ENCODE peak calls at places on chromosome 3, in five cellular contexts. L is pancreas, Y is hepatocyte, E is tibial artery, Q is uterus. T is an unnamed sample. For H3K4me1, the result is how much of the 10 kb centered on the place peaks cover.

GRCh38 chr3:172202797-172203196 is 163.4 kb downstream of the FNDC3B start:
- DNase-seq in L (no peak), Y (no peak), E (no peak), Q (no peak), T (no peak)

GRCh38 chr3:142152349-142152748 is 3.0 kb upstream of the TFDP2 start:
- DNase-seq in L (no peak), Y (peak), E (no peak), Q (no peak), T (no peak)

GRCh38 chr3:113912551-113913246 is 35.1 kb upstream of the ZDHHC23 start:
- DNase-seq in L (no peak), Y (peak), E (no peak), Q (peak), T (peak)

GRCh38 chr3:3603351-3603750 is 195.9 kb upstream of the LRRN1 start:
- DNase-seq in L (no peak), Y (no peak), E (no peak), Q (no peak), T (peak)

GRCh38 chr3:140092883-140093536 is 158.0 kb downstream of the CLSTN2 start:
- DNase-seq in L (no peak), Y (no peak), E (no peak), Q (no peak), T (no peak)

GRCh38 chr3:79521221-79521848 is 246.5 kb downstream of the ROBO1 start:
- DNase-seq in L (no peak), Y (peak), E (no peak), Q (no peak), T (no peak)

GRCh38 chr3:197154-197855 is 742 bp downstream of the CHL1 start:
- DNase-seq in L (peak), Y (peak), E (no peak), Q (no peak), T (no peak)

GRCh38 chr3:50258979-50259378 is 10.0 kb upstream of the SEMA3B start:
- DNase-seq in L (no peak), Y (no peak), E (no peak), Q (no peak), T (no peak)

GRCh38 chr3:43296565-43296964 is 10.2 kb downstream of the SNRK start:
- DNase-seq in L (no peak), Y (no peak), E (peak), Q (no peak), T (no peak)

GRCh38 chr3:161389445-161390036 is 18.2 kb upstream of the SPTSSB start:
- DNase-seq in L (no peak), Y (no peak), E (no peak), Q (no peak), T (no peak)

GRCh38 chr3:193928354-193929209 is 207.4 kb upstream of the HES1 start:
- DNase-seq in L (no peak), Y (peak), E (no peak), Q (no peak), T (peak)

GRCh38 chr3:48548165-48548564 is 8.4 kb downstream of the PFKFB4 start:
- DNase-seq in L (no peak), Y (no peak), E (no peak), Q (peak), T (no peak)

DNA sequence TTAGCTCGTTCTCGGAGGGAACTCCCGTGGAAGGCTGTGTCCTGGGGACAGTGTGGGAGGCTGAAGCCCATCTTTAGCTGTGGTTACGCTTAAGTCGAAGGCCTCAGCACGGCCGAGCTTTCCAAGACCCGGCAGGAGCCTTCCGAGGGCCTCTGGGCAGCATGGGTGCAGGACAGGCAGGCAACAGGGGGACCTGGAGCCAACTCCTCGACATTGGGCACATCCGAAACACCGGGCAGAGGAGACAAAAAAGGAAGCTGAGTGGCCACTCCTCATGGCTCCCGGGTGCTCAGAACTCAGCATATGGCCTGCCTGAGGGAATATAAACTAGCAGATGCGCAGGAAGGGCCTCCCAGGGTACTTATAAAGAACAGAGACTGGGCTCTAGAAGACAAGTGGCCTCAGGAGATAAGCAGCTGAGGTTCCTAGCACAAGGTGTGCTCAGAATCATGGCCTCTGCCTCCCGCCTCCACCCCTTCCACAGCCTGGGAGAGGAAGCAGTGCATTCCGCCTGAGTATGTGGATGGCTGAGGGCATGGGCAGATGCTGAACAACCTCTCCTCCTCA is 34.1 kb downstream of the ABTB1 start:
- DNase-seq in L (no peak), Y (no peak), E (no peak), Q (peak), T (no peak)
- H3K4me1 ChIP-seq in L (under half), Y (under half), E (half or more), Q (under half), T (under half)

DNA sequence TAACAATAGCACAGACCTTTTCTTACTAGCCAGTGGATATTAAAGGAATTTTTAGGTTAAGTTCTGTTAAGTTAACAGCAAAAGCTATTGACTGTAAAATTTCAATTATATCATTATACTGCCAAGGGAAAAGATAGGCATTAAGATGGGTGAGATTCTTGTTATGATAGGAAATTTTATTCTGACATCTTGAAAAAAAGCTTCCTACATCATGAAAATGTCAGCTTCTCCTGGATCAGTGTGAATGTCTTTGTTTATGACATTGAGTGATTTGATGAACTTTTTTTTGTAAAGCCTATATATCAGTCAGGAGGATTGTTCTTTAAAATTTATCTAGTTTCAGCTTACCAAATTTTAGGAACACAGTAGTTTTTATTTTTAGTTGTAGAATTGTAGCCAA is 47.4 kb upstream of the SLITRK3 start:
- DNase-seq in L (no peak), Y (no peak), E (no peak), Q (no peak), T (no peak)
- H3K27ac ChIP-seq in L (no peak), Y (no peak), E (no peak), Q (no peak), T (no peak)

GRCh38 chr3:13513051-13513912 is 33.2 kb downstream of the HDAC11 start:
- DNase-seq in L (no peak), Y (peak), E (no peak), Q (peak), T (peak)

GRCh38 chr3:13513913-13514517 is 33.9 kb downstream of the HDAC11 start:
- DNase-seq in L (peak), Y (no peak), E (no peak), Q (no peak), T (peak)

GRCh38 chr3:13515036-13515435 is 33.9 kb upstream of the FBLN2 start:
- DNase-seq in L (no peak), Y (no peak), E (no peak), Q (no peak), T (no peak)

GRCh38 chr3:13509816-13510192 is 29.7 kb downstream of the HDAC11 start:
- DNase-seq in L (peak), Y (no peak), E (no peak), Q (no peak), T (no peak)

GRCh38 chr3:13512451-13512850 is 32.3 kb downstream of the HDAC11 start:
- DNase-seq in L (no peak), Y (no peak), E (no peak), Q (no peak), T (no peak)
- TF ChIP-seq CTCF in L (no peak), Y (no peak), E (no peak), Q (no peak), T (no peak)

GRCh38 chr3:71987828-71988227 is 202.9 kb upstream of the PROK2 start:
- DNase-seq in L (no peak), Y (no peak), E (no peak), Q (peak), T (no peak)
- H3K4me1 ChIP-seq in L (under half), Y (under half), E (under half), Q (under half), T (under half)

DNA sequence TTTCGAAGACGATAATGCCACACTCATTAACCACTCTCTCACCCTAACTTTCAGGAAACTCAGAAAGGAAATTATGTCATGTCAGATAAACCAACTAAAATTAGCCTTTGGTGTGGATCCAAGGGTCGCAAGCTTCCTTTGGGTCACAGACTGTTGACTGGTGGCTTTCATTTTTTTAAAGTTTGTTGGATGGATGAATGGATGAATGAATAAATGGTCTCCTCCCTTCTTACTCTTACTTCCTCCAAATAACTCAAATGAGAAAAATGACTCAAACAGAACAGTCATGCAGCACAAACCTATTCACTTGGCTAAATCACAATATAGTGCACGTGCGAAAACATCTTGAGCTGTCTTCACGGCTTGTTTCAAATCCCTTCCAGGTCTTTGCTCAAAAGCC is 82.9 kb upstream of the HACD2 start:
- DNase-seq in L (no peak), Y (no peak), E (no peak), Q (no peak), T (no peak)
- H3K27ac ChIP-seq in L (no peak), Y (no peak), E (peak), Q (peak), T (no peak)

GRCh38 chr3:148439254-148439822 is 258.4 kb upstream of the AGTR1 start:
- DNase-seq in L (no peak), Y (no peak), E (no peak), Q (no peak), T (no peak)

GRCh38 chr3:148435534-148435933 is 262.2 kb upstream of the AGTR1 start:
- DNase-seq in L (no peak), Y (no peak), E (no peak), Q (no peak), T (no peak)

GRCh38 chr3:148429206-148429605 is 268.5 kb upstream of the AGTR1 start:
- DNase-seq in L (no peak), Y (no peak), E (no peak), Q (no peak), T (no peak)

DNA sequence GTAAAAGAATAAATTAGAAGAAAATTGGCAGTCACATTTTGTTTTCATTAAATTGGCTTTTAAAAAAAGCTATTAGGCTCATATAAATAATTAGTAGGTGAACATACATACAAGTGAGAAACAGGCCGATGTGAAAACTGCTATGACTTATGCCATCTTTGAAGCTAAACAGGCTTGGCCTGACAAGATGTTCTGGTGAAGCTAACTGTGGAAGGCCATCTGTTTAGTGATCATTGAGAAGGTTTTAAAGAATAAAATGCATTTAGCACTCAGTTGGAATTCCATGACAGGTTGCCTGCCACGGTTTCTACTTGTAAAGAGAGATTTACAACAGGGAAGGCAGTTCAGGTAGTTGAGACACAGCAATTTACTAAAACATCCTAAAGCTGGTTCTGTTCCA is 264.0 kb upstream of the AGTR1 start:
- DNase-seq in L (no peak), Y (no peak), E (no peak), Q (no peak), T (no peak)
- TF ChIP-seq CTCF in L (no peak), Y (no peak), E (no peak), Q (no peak), T (no peak)

GRCh38 chr3:143590660-143591059 is 257.6 kb downstream of the SLC9A9 start:
- DNase-seq in L (no peak), Y (no peak), E (no peak), Q (no peak), T (no peak)
- H3K4me1 ChIP-seq in L (under half), Y (under half), E (under half), Q (under half), T (under half)

DNA sequence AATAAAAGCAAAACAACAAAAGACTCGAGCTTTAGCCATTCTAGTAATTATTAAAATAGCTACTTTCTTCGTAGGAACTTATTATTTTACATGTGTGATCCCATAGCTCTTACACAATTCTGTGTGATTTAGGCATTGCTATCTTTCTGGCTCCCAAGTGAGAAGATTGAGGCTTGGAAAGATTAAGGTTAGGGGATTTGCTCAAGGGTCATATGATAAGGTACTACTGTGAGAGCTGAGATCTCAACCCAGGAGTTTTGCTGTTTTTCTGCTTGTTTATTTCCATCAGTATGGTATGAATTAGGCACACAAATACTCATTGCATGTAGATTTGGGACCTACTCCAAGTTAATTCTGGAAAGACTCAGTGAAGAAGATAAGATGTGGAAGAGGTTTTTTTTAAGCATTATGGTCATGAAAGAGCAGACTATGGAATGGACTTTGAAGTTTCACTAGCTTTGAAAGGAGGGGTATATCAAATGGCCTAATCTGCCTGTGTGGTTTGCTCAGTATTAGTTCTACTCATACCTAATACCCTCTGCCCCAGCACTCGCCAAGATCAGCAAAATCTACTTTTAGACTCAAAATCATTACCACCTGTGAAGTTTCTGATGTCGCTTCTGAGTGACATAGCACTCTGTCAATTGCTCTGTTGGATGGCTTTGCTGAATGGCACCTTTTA is 12.4 kb downstream of the MBNL1 start:
- DNase-seq in L (no peak), Y (no peak), E (no peak), Q (no peak), T (no peak)
- H3K27ac ChIP-seq in L (no peak), Y (peak), E (peak), Q (peak), T (no peak)

GRCh38 chr3:63092545-63092944 is 185.6 kb upstream of the SYNPR start:
- DNase-seq in L (no peak), Y (no peak), E (no peak), Q (no peak), T (no peak)

GRCh38 chr3:63097396-63097795 is 180.7 kb upstream of the SYNPR start:
- DNase-seq in L (no peak), Y (no peak), E (no peak), Q (no peak), T (no peak)

DNA sequence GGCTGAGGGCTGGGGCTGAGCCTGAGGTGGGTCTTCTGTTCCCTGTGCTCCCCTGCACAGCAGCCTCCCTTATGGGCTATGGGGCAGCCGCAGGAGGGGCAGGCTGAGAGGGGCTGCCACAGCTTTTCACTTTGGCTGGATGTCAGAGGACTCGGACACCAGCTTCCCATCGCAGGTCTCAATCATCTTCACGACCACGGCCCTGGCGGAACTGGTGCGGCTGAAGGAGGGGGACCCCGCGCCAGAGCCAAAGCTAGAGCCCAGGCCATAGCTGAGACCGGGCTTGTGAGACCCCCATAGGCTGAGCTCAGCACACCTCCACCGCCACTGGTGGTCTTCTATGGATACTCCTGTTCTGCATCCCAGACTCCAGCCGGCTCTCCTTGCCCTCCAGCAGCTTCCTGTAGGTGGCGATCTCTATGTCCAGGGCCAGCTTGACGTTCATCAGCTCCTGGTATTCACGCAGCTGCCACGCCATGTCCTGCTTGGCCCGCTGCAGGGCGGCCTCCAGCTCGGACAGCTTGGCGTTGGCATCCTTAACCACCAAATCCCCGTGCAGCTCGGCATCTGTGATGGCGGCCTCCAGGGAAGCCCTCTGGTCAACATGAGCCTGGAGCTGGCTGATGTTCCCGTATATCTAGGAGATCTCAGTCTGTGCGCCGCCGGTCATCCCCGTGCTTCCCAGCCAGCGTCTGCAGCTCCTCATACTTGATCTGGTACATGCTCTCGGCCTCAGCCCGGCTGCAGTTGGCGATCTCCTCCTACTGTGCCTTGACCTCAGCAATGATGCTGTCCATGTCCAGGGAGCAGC is 181.7 kb upstream of the SYNPR start:
- DNase-seq in L (peak), Y (no peak), E (no peak), Q (no peak), T (no peak)
- TF ChIP-seq CTCF in L (no peak), Y (no peak), E (no peak), Q (no peak), T (no peak)

GRCh38 chr3:156678216-156678615 is 3.8 kb downstream of the TIPARP start:
- DNase-seq in L (no peak), Y (no peak), E (no peak), Q (no peak), T (no peak)

GRCh38 chr3:156677536-156677935 is 3.1 kb downstream of the TIPARP start:
- DNase-seq in L (no peak), Y (no peak), E (no peak), Q (no peak), T (no peak)

GRCh38 chr3:156676467-156677119 is 2.2 kb downstream of the TIPARP start:
- DNase-seq in L (no peak), Y (no peak), E (no peak), Q (no peak), T (peak)

GRCh38 chr3:156675744-156676466 is 1.5 kb downstream of the TIPARP start:
- DNase-seq in L (peak), Y (peak), E (peak), Q (peak), T (peak)

GRCh38 chr3:156677120-156677479 is 2.7 kb downstream of the TIPARP start:
- DNase-seq in L (no peak), Y (no peak), E (no peak), Q (no peak), T (no peak)
- H3K4me1 ChIP-seq in L (under half), Y (under half), E (half or more), Q (under half), T (under half)

T was measured in foreskin keratinocyte.